ENCODE peak calls at places on chromosomes 5 and 9, in four cellular contexts. C is prostate gland, Y is A673, V is foreskin fibroblast. O is an unnamed sample.

GRCh38 chr9:132849168-132849831 is 28.8 kb downstream of the AK8 start:
- DNase-seq in C (no peak), Y (no peak), V (peak), O (peak)

GRCh38 chr5:125056641-125057345 is 310.4 kb upstream of the ZNF608 start:
- DNase-seq in C (peak), Y (no peak), V (no peak), O (no peak)

GRCh38 chr5:34582364-34582763 is 73.8 kb upstream of the RAI14 start:
- DNase-seq in C (peak), Y (no peak), V (no peak), O (no peak)

GRCh38 chr5:68562308-68562707 is 346.8 kb downstream of the PIK3R1 start:
- DNase-seq in C (no peak), Y (peak), V (peak), O (peak)

GRCh38 chr5:61139094-61139873 is 23.0 kb downstream of the SMIM15 start:
- DNase-seq in C (no peak), Y (peak), V (peak), O (no peak)

GRCh38 chr9:76200730-76201129 is 193.5 kb downstream of the RFK start:
- DNase-seq in C (no peak), Y (no peak), V (no peak), O (no peak)

GRCh38 chr9:9222730-9223129 is 1390.1 kb downstream of the PTPRD start:
- DNase-seq in C (no peak), Y (no peak), V (no peak), O (no peak)

GRCh38 chr5:123035320-123035949 is 1.1 kb downstream of the PPIC start:
- DNase-seq in C (peak), Y (peak), V (peak), O (peak)

GRCh38 chr9:20701058-20701457 is 17.0 kb downstream of the FOCAD start:
- DNase-seq in C (peak), Y (no peak), V (no peak), O (no peak)

GRCh38 chr5:56561-57290 is 35.2 kb upstream of the PLEKHG4B start:
- DNase-seq in C (no peak), Y (peak), V (peak), O (peak)

GRCh38 chr9:104075801-104076753 is 18.0 kb upstream of the SMC2 start:
- DNase-seq in C (no peak), Y (peak), V (peak), O (peak)

GRCh38 chr9:129139993-129140396 is 28.8 kb downstream of the PTPA start:
- DNase-seq in C (peak), Y (peak), V (peak), O (peak)

GRCh38 chr9:37925786-37926736 is 22.1 kb upstream of the SLC25A51 start:
- DNase-seq in C (no peak), Y (no peak), V (peak), O (peak)

GRCh38 chr9:86410281-86410680 is 56.1 kb upstream of the TUT7 start:
- DNase-seq in C (no peak), Y (no peak), V (peak), O (no peak)

DNA sequence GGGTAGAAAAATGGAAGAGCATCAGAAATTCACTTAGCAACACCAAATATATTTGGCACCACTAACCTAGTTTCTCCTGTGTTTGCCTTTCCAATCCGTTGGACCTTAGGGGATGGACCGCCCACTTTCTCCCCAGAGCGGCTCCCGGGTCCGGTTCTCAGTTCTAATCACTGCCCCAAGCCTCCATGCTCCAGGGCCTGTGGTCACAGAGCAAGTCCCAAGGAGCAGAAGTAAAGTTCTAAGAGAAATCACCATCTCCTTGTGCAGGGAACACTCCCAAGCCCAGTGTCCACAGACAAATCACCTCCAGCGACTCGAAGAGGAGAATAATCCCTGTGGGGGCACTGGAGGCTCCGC is 728 bp upstream of the SLC1A1 start:
- DNase-seq in C (peak), Y (no peak), V (peak), O (peak)
- H3K4me3 ChIP-seq in C (peak), Y (peak), V (peak), O (peak)

GRCh38 chr9:127783644-127784043 is 2.2 kb upstream of the CDK9 start:
- DNase-seq in C (no peak), Y (no peak), V (no peak), O (no peak)
- H3K4me3 ChIP-seq in C (no peak), Y (no peak), V (no peak), O (no peak)

DNA sequence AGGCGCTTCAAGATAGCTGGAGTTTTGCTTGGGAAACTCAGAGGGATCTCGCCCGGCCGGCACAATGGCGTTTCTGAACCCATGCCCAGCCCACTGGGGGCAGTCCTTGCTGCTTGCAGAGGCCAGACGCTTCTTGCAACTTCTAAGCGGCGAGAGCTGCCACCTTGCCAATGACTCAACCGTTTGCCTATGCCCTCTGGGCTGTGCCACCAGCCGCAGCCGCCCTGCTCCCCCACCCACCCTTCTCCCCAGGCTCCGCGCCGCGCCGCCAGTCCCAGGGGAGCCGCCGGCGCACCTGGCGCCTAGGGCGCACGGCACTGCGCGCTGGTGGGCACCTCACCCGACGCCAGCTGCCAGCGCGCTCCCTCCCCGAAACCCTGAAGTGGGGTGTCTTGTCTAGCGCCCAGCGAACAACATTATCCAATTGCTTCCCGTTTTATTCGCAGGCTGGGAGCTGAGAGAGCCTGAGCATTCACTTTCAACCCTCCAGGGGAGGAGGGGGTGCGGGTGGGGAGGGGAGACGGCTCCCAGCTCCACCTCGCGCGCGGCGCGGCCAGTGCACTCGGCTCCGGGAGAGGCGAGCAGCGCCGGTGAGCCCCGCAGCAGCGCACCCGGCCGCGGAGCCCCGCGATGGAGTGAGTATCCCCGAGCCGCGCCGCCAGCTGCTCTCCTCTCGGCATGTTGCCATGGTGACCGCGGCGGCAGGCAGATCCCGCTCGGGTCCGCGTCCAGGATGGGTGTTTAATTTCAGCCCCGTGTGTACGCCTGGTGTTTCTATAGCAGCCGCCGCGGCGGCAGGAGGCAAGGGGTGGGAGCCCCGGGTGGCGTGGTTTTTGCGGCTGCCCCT is 139.5 kb upstream of the PALM2AKAP2 start:
- DNase-seq in C (peak), Y (peak), V (peak), O (peak)
- H3K4me3 ChIP-seq in C (peak), Y (peak), V (peak), O (peak)

DNA sequence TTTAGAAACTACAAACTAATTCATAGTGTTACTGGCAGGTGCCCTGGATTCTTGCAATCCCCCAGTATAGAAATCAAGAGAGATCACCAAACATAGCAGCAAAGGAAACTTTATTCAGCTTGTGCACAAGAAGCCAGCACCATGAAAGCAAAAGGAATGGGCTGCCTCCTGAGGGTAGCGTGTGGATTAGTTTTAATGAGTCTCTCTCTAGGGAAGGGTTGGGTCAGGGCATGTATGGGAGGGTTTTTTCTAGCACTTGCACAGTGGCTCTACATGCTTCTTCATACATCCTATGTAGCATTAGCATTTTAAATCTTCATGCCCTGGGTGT is 38.4 kb downstream of the LYRM7 start:
- DNase-seq in C (no peak), Y (no peak), V (no peak), O (no peak)
- H3K4me3 ChIP-seq in C (no peak), Y (no peak), V (no peak), O (no peak)

GRCh38 chr5:108753331-108753730 is 5.6 kb downstream of the FER start:
- DNase-seq in C (no peak), Y (no peak), V (no peak), O (no peak)
- H3K4me3 ChIP-seq in C (no peak), Y (no peak), V (no peak), O (no peak)

DNA sequence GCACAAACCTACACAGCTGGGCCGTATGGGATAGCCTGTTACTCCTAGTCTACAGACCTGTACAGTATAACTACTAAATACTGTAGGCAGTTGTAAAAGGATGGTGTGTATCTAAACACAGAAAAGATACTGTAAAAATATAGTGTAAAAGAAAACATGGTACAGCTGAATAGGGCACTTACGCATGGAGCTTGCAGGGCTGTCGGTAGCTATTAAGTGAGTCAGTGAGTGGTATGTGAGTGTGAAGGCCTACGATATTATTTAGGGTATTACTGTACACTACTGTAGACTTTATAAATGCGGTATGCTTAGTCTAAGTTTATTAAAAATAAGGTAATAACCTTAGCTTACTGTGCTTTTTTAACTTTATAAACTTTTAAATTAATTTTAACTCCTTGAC is 1.2 kb downstream of the ZCCHC9 start:
- DNase-seq in C (no peak), Y (no peak), V (no peak), O (peak)
- H3K4me3 ChIP-seq in C (peak), Y (peak), V (peak), O (peak)

GRCh38 chr5:171630047-171630669 is 155.5 kb upstream of the SMIM23 start:
- DNase-seq in C (peak), Y (peak), V (peak), O (peak)
- H3K4me3 ChIP-seq in C (no peak), Y (no peak), V (no peak), O (no peak)

GRCh38 chr9:27308691-27309390 is 11.9 kb upstream of the EQTN start:
- DNase-seq in C (no peak), Y (no peak), V (no peak), O (no peak)

GRCh38 chr9:27303219-27303618 is 6.3 kb upstream of the EQTN start:
- DNase-seq in C (no peak), Y (no peak), V (no peak), O (peak)
- H3K4me3 ChIP-seq in C (no peak), Y (no peak), V (no peak), O (peak)

O was measured in fibroblast of villous mesenchyme.